ENCODE peak calls at places on chromosomes 11 and 22, in five cellular contexts. One of them, this sample, is unnamed.

GRCh38 chr22:21587803-21588611 is 20.5 kb downstream of the UBE2L3 start:
- DNase-seq in iPS-NIHi11: no peak
- DNase-seq in left colon: no peak
- DNase-seq in RWPE1: no peak
- DNase-seq in fibroblast of the aortic adventitia: peak; percentile 76
- DNase-seq in this sample: peak; percentile 75

GRCh38 chr11:74257934-74258553 is 53.4 kb downstream of the P4HA3 start:
- DNase-seq in iPS-NIHi11: no peak
- DNase-seq in left colon: peak; percentile 17
- DNase-seq in RWPE1: no peak
- DNase-seq in fibroblast of the aortic adventitia: peak; percentile 90
- DNase-seq in this sample: peak; percentile 49

GRCh38 chr22:46576556-46577351 is 39.3 kb upstream of the CELSR1 start:
- DNase-seq in iPS-NIHi11: peak; percentile 94
- DNase-seq in left colon: peak; percentile 77
- DNase-seq in RWPE1: peak; percentile 40
- DNase-seq in fibroblast of the aortic adventitia: peak; percentile 26
- DNase-seq in this sample: no peak

GRCh38 chr22:46758867-46759290 is 3.6 kb upstream of the TBC1D22A start:
- DNase-seq in iPS-NIHi11: peak; percentile 66
- DNase-seq in left colon: peak; percentile 77
- DNase-seq in RWPE1: no peak
- DNase-seq in fibroblast of the aortic adventitia: peak; percentile 72
- DNase-seq in this sample: peak; percentile 41

GRCh38 chr22:24170189-24170588 is 11.1 kb upstream of the SUSD2 start:
- DNase-seq in iPS-NIHi11: no peak
- DNase-seq in left colon: no peak
- DNase-seq in RWPE1: no peak
- DNase-seq in fibroblast of the aortic adventitia: no peak
- DNase-seq in this sample: no peak

GRCh38 chr11:34926101-34926830 is 9.8 kb downstream of the PDHX start:
- DNase-seq in iPS-NIHi11: no peak
- DNase-seq in left colon: no peak
- DNase-seq in RWPE1: peak; percentile 6
- DNase-seq in fibroblast of the aortic adventitia: peak; percentile 76
- DNase-seq in this sample: peak; percentile 33

GRCh38 chr11:75445315-75445953 is 12.4 kb upstream of the KLHL35 start:
- DNase-seq in iPS-NIHi11: peak; percentile 88
- DNase-seq in left colon: peak; percentile 81
- DNase-seq in RWPE1: peak; percentile 69
- DNase-seq in fibroblast of the aortic adventitia: peak; percentile 57
- DNase-seq in this sample: no peak

GRCh38 chr11:12060385-12060980 is 49.9 kb upstream of the MICAL2 start:
- DNase-seq in iPS-NIHi11: no peak
- DNase-seq in left colon: no peak
- DNase-seq in RWPE1: no peak
- DNase-seq in fibroblast of the aortic adventitia: no peak
- DNase-seq in this sample: no peak

GRCh38 chr11:45964911-45965389 is 42.5 kb downstream of the LARGE2 start:
- DNase-seq in iPS-NIHi11: peak; percentile 84
- DNase-seq in left colon: peak; percentile 42
- DNase-seq in RWPE1: peak; percentile 74
- DNase-seq in fibroblast of the aortic adventitia: peak; percentile 84
- DNase-seq in this sample: peak; percentile 49

GRCh38 chr11:57427692-57428082 is 766 bp upstream of the SLC43A3 start:
- DNase-seq in iPS-NIHi11: no peak
- DNase-seq in left colon: peak; percentile 35
- DNase-seq in RWPE1: no peak
- DNase-seq in fibroblast of the aortic adventitia: peak; percentile 95
- DNase-seq in this sample: peak; percentile 76

GRCh38 chr22:20552450-20552894 is 45.1 kb downstream of the MED15 start:
- DNase-seq in iPS-NIHi11: peak; percentile 4
- DNase-seq in left colon: peak; percentile 59
- DNase-seq in RWPE1: no peak
- DNase-seq in fibroblast of the aortic adventitia: peak; percentile 68
- DNase-seq in this sample: no peak

GRCh38 chr11:9803685-9804413 is 140.0 kb downstream of the SWAP70 start:
- DNase-seq in iPS-NIHi11: no peak
- DNase-seq in left colon: no peak
- DNase-seq in RWPE1: no peak
- DNase-seq in fibroblast of the aortic adventitia: peak; percentile 65
- DNase-seq in this sample: peak; percentile 57

GRCh38 chr11:9755561-9755960 is 91.7 kb downstream of the SWAP70 start:
- DNase-seq in iPS-NIHi11: no peak
- DNase-seq in left colon: no peak
- DNase-seq in RWPE1: no peak
- DNase-seq in fibroblast of the aortic adventitia: peak; percentile 68
- DNase-seq in this sample: peak; percentile 95

GRCh38 chr11:124758355-124759267 is 3.5 kb downstream of the ESAM start:
- DNase-seq in iPS-NIHi11: peak; percentile 82
- DNase-seq in left colon: peak; percentile 92
- DNase-seq in RWPE1: peak; percentile 56
- DNase-seq in fibroblast of the aortic adventitia: peak; percentile 52
- DNase-seq in this sample: peak; percentile 27